ENCODE peak calls at places on chromosomes 2 and 18, in five cellular contexts. P is HepG2, W is small intestine, M is brain microvascular endothelial cell, Z is cardiac muscle cell. T is an unnamed sample.

GRCh38 chr2:72934683-72935610 is 17.6 kb downstream of the EMX1 start:
- DNase-seq in P (peak), W (peak), M (no peak), Z (no peak), T (peak)

GRCh38 chr2:37005118-37005868 is 39.0 kb upstream of the STRN start:
- DNase-seq in P (peak), W (peak), M (no peak), Z (peak), T (no peak)

GRCh38 chr18:74857901-74858300 is 260.2 kb downstream of the ZNF407 start:
- DNase-seq in P (no peak), W (no peak), M (no peak), Z (no peak), T (no peak)

GRCh38 chr2:47094519-47095155 is 60.5 kb downstream of the STPG4 start:
- DNase-seq in P (no peak), W (no peak), M (no peak), Z (no peak), T (no peak)

GRCh38 chr2:41942278-41942677 is 105.5 kb upstream of the PKDCC start:
- DNase-seq in P (no peak), W (no peak), M (no peak), Z (no peak), T (no peak)

GRCh38 chr2:106919012-106919411 is 33.0 kb upstream of the ST6GAL2 start:
- DNase-seq in P (no peak), W (no peak), M (no peak), Z (no peak), T (no peak)

GRCh38 chr2:109173311-109174171 is 44.5 kb downstream of the SH3RF3 start:
- DNase-seq in P (no peak), W (no peak), M (peak), Z (peak), T (peak)

GRCh38 chr2:212030709-212031108 is 507.9 kb downstream of the ERBB4 start:
- DNase-seq in P (no peak), W (no peak), M (no peak), Z (no peak), T (no peak)

GRCh38 chr2:62197609-62198236 is 1.8 kb downstream of the B3GNT2 start:
- DNase-seq in P (no peak), W (peak), M (no peak), Z (no peak), T (peak)

GRCh38 chr2:10218036-10218435 is 84.7 kb upstream of the HPCAL1 start:
- DNase-seq in P (no peak), W (no peak), M (no peak), Z (no peak), T (no peak)

GRCh38 chr2:218226903-218227302 is 9.9 kb downstream of the ARPC2 start:
- DNase-seq in P (no peak), W (no peak), M (no peak), Z (no peak), T (no peak)

GRCh38 chr2:241882090-241882625 is 12.6 kb downstream of the RTP5 start:
- DNase-seq in P (no peak), W (no peak), M (no peak), Z (no peak), T (peak)
- H3K4me3 ChIP-seq in P (no peak), W (peak), M (peak), Z (peak), T (no peak)

DNA sequence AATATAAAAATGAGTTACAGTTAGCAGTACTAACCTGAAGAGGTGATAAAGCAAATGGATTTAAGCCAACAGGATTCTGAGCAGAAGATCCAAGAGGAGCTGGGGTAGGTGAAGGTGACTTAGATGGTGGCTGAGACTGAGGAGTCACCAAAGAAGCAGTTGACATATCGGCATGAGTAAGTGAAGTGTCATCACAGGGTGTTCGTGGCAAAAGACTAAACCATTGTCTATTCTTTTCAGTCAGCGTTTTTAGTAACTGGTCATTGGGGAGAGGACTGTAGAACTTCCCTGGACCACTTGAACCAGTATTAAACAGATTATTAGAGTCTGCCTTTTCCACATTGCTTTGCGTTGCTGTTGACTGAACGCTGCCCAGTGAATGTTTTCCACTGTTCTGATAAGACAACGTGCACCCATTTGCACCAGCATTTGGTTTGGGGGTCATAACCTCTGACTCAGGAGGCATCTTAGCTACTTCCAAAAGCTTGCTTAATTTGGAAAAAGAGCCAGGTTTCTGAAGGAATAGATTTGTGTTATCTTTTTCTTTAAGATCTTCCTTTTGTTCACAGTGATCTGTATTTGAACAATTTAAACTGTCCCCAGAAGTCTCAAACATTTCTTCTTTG is 63.3 kb upstream of the WDSUB1 start:
- DNase-seq in P (no peak), W (no peak), M (no peak), Z (peak), T (no peak)
- H3K4me3 ChIP-seq in P (no peak), W (no peak), M (no peak), Z (no peak), T (no peak)

GRCh38 chr2:112648081-112648480 is 2.3 kb downstream of the SLC20A1 start:
- DNase-seq in P (no peak), W (no peak), M (no peak), Z (no peak), T (no peak)
- H3K4me3 ChIP-seq in P (peak), W (no peak), M (peak), Z (no peak), T (peak)

GRCh38 chr2:128315829-128316776 is 2.6 kb downstream of the HS6ST1 start:
- DNase-seq in P (no peak), W (no peak), M (no peak), Z (peak), T (peak)
- H3K4me3 ChIP-seq in P (peak), W (peak), M (peak), Z (no peak), T (no peak)

GRCh38 chr2:188345020-188345419 is 53.3 kb downstream of the GULP1 start:
- DNase-seq in P (no peak), W (no peak), M (no peak), Z (peak), T (no peak)
- H3K4me3 ChIP-seq in P (no peak), W (no peak), M (no peak), Z (no peak), T (no peak)

GRCh38 chr2:13000644-13001375 is 284.1 kb downstream of the TRIB2 start:
- DNase-seq in P (no peak), W (no peak), M (no peak), Z (peak), T (peak)
- H3K4me3 ChIP-seq in P (no peak), W (no peak), M (no peak), Z (no peak), T (peak)

GRCh38 chr2:205686231-205687017 is 4.1 kb downstream of the NRP2 start:
- DNase-seq in P (no peak), W (no peak), M (no peak), Z (peak), T (peak)

GRCh38 chr2:205684871-205685313 is 2.6 kb downstream of the NRP2 start:
- DNase-seq in P (no peak), W (no peak), M (no peak), Z (peak), T (peak)

GRCh38 chr2:205685314-205686230 is 3.3 kb downstream of the NRP2 start:
- DNase-seq in P (no peak), W (peak), M (no peak), Z (peak), T (no peak)

GRCh38 chr2:205688417-205689200 is 6.3 kb downstream of the NRP2 start:
- DNase-seq in P (no peak), W (peak), M (no peak), Z (peak), T (no peak)

DNA sequence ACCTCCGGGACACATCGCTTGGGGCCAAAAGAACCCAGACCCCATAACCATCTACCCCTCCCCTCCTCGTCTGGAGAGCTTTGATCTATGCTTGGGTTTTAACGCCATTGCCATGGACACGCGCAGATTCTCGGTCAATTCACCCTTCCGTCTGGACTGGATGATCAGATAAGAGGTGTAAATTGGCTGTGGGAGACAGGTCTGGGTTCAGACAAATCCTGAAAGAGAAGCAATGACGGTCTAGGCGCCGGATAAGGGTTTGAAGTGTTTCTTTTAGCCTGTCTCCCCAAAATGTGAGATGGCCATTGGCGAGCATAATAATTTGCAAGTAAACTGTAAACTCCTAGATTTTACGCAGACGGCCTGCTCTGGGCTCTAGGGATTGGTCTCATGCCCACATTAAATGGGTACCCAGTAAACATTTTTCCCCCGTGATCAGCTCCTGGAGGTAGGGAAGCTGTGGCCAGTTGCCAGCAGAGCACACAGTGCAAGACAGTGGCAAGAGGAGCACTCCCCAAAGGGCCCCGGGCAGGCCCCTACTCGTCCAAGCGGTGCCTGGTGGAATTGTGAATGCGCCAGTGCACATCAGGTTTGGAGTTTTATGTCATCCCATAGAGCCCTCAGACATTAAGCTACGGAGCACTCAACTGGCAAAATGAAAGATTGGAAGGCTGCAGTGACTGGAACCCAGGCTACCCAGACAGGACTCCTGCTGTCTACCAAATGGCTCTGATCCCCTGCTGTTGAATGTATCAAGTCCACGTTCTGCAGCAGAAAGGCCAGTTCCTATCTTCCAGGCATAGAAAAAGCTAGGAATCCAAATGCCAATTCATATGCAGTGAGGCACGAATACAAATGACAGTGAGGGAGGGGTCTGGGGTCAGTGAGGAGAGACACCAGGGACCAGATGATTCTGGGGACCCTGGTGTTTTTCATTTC is 5.0 kb downstream of the NRP2 start:
- DNase-seq in P (no peak), W (no peak), M (no peak), Z (no peak), T (no peak)
- H3K4me3 ChIP-seq in P (no peak), W (no peak), M (peak), Z (peak), T (peak)

DNA sequence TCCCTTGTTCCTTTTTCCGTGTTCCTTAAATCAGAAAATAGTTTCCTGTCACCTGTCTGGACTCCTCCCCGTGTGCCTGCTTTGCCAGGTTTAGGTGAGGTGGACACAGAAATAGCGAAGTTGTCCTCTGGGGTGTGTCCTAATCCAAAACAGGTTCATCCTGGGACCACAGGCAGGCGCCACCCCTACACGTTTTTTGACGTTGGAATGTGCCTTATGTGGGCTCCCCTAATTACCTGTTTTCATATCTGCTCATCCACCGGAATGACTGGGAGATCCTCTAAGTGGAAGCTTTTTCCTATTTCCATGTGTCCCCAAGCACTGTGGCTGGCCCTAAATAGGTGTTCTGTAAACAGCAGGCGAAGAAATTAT is 49.0 kb upstream of the PAIP2B start:
- DNase-seq in P (no peak), W (no peak), M (no peak), Z (no peak), T (no peak)
- H3K4me3 ChIP-seq in P (no peak), W (no peak), M (no peak), Z (no peak), T (peak)